ENCODE peak calls at places on chromosomes 3 and 15, in eight cellular contexts. One of them, this sample, is unnamed.
A peak's percentile ranks its signal among the peaks of the same experiment; 100 is the strongest.

GRCh38 chr3:54986294-54986693 is 58.4 kb upstream of the LRTM1 start:
- DNase-seq in AG09319: no peak
- DNase-seq in mesothelial cell of epicardium: no peak
- DNase-seq in Panc1: no peak
- DNase-seq in GM13976: no peak
- DNase-seq in HepG2: no peak
- DNase-seq in dorsolateral prefrontal cortex: no peak
- DNase-seq in endothelial cell of umbilical vein: no peak
- DNase-seq in this sample: no peak

GRCh38 chr3:184172681-184173373 is 1.8 kb upstream of the AP2M1 start:
- DNase-seq in AG09319: no peak
- DNase-seq in mesothelial cell of epicardium: no peak
- DNase-seq in Panc1: no peak
- DNase-seq in GM13976: no peak
- DNase-seq in HepG2: no peak
- DNase-seq in dorsolateral prefrontal cortex: no peak
- DNase-seq in endothelial cell of umbilical vein: peak; percentile 14
- DNase-seq in this sample: no peak

GRCh38 chr3:64687781-64688515 is at the start of gene ADAMTS9:
- DNase-seq in AG09319: no peak
- DNase-seq in mesothelial cell of epicardium: peak; percentile 76
- DNase-seq in Panc1: no peak
- DNase-seq in GM13976: peak; percentile 21
- DNase-seq in HepG2: no peak
- DNase-seq in dorsolateral prefrontal cortex: no peak
- DNase-seq in endothelial cell of umbilical vein: peak; percentile 87
- DNase-seq in this sample: peak; percentile 86

GRCh38 chr15:59751552-59752413 is 62.7 kb upstream of the BNIP2 start:
- DNase-seq in AG09319: no peak
- DNase-seq in mesothelial cell of epicardium: no peak
- DNase-seq in Panc1: no peak
- DNase-seq in GM13976: no peak
- DNase-seq in HepG2: peak; percentile 11
- DNase-seq in dorsolateral prefrontal cortex: no peak
- DNase-seq in endothelial cell of umbilical vein: no peak
- DNase-seq in this sample: no peak

GRCh38 chr3:149401215-149401925 is 23.9 kb upstream of the TM4SF1 start:
- DNase-seq in AG09319: no peak
- DNase-seq in mesothelial cell of epicardium: no peak
- DNase-seq in Panc1: no peak
- DNase-seq in GM13976: no peak
- DNase-seq in HepG2: peak; percentile 97
- DNase-seq in dorsolateral prefrontal cortex: no peak
- DNase-seq in endothelial cell of umbilical vein: peak; percentile 78
- DNase-seq in this sample: no peak

GRCh38 chr15:73029003-73029527 is 23.2 kb upstream of the NEO1 start:
- DNase-seq in AG09319: no peak
- DNase-seq in mesothelial cell of epicardium: no peak
- DNase-seq in Panc1: no peak
- DNase-seq in GM13976: no peak
- DNase-seq in HepG2: no peak
- DNase-seq in dorsolateral prefrontal cortex: no peak
- DNase-seq in endothelial cell of umbilical vein: no peak
- DNase-seq in this sample: no peak

GRCh38 chr3:134796313-134797079 is 1.4 kb downstream of the EPHB1 start:
- DNase-seq in AG09319: no peak
- DNase-seq in mesothelial cell of epicardium: no peak
- DNase-seq in Panc1: no peak
- DNase-seq in GM13976: peak; percentile 31
- DNase-seq in HepG2: no peak
- DNase-seq in dorsolateral prefrontal cortex: no peak
- DNase-seq in endothelial cell of umbilical vein: peak; percentile 29
- DNase-seq in this sample: peak; percentile 83

GRCh38 chr15:87878161-87878560 is 378.4 kb downstream of the NTRK3 start:
- DNase-seq in AG09319: no peak
- DNase-seq in mesothelial cell of epicardium: no peak
- DNase-seq in Panc1: no peak
- DNase-seq in GM13976: no peak
- DNase-seq in HepG2: no peak
- DNase-seq in dorsolateral prefrontal cortex: no peak
- DNase-seq in endothelial cell of umbilical vein: no peak
- DNase-seq in this sample: no peak

GRCh38 chr3:67034371-67034770 is 36.3 kb downstream of the KBTBD8 start:
- DNase-seq in AG09319: no peak
- DNase-seq in mesothelial cell of epicardium: no peak
- DNase-seq in Panc1: no peak
- DNase-seq in GM13976: no peak
- DNase-seq in HepG2: no peak
- DNase-seq in dorsolateral prefrontal cortex: no peak
- DNase-seq in endothelial cell of umbilical vein: no peak
- DNase-seq in this sample: no peak

GRCh38 chr3:67033091-67033490 is 35.0 kb downstream of the KBTBD8 start:
- DNase-seq in AG09319: no peak
- DNase-seq in mesothelial cell of epicardium: no peak
- DNase-seq in Panc1: no peak
- DNase-seq in GM13976: no peak
- DNase-seq in HepG2: no peak
- DNase-seq in dorsolateral prefrontal cortex: no peak
- DNase-seq in endothelial cell of umbilical vein: no peak
- DNase-seq in this sample: no peak

GRCh38 chr3:67031986-67032385 is 33.9 kb downstream of the KBTBD8 start:
- DNase-seq in AG09319: no peak
- DNase-seq in mesothelial cell of epicardium: no peak
- DNase-seq in Panc1: no peak
- DNase-seq in GM13976: no peak
- DNase-seq in HepG2: no peak
- DNase-seq in dorsolateral prefrontal cortex: no peak
- DNase-seq in endothelial cell of umbilical vein: no peak
- DNase-seq in this sample: no peak

DNA sequence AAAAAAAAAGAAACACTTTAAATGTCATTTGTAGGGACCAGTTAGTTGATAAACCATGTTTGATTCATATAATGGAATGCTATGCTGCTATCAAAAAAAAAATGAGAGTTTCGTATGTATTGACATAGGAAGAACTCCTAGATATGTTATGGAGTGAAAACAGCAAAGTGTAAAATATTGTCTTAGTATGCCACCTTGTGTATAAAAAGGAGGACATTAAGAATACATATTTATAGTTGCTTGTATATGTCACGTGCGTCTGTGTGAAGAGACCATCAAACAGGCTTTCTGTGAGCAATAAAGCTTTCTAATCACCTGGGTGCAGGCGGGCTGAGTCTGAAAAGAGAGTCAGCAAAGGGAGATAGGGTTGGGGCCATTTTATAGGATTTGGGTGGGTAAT is 39.5 kb downstream of the KBTBD8 start:
- DNase-seq in AG09319: no peak
- DNase-seq in mesothelial cell of epicardium: no peak
- DNase-seq in Panc1: no peak
- DNase-seq in GM13976: no peak
- DNase-seq in HepG2: no peak
- DNase-seq in dorsolateral prefrontal cortex: no peak
- DNase-seq in endothelial cell of umbilical vein: no peak
- DNase-seq in this sample: no peak
- TF ChIP-seq CTCF in AG09319: no peak
- TF ChIP-seq CTCF in mesothelial cell of epicardium: no peak
- TF ChIP-seq CTCF in Panc1: no peak
- TF ChIP-seq CTCF in GM13976: no peak
- TF ChIP-seq CTCF in HepG2: no peak
- TF ChIP-seq CTCF in dorsolateral prefrontal cortex: peak; percentile 38
- TF ChIP-seq CTCF in endothelial cell of umbilical vein: no peak
- TF ChIP-seq CTCF in this sample: no peak

DNA sequence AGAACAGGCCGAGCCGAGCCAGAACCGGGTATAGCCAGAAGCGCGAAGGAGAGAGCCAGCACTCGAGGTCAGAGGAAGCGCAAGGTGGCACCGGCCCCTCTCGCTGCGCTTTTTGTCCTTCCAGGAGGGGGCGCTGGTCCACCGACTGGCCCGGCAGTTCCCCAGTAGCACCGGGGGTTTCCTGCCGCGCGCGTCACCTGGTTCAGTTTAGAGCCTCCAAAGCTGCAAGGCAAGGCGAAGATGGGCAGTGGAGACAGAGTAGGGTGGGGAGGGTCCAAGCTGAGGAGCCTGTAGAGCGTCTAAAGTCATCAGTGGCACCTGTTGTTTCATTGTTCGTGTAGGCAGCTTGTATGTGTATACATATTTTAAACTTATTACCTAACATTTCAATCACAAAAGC is 7.6 kb upstream of the NR2E3 start:
- DNase-seq in AG09319: no peak
- DNase-seq in mesothelial cell of epicardium: no peak
- DNase-seq in Panc1: no peak
- DNase-seq in GM13976: peak; percentile 75
- DNase-seq in HepG2: no peak
- DNase-seq in dorsolateral prefrontal cortex: no peak
- DNase-seq in endothelial cell of umbilical vein: no peak
- DNase-seq in this sample: no peak
- TF ChIP-seq CTCF in AG09319: peak; percentile 28
- TF ChIP-seq CTCF in mesothelial cell of epicardium: peak; percentile 55
- TF ChIP-seq CTCF in Panc1: no peak
- TF ChIP-seq CTCF in GM13976: peak; percentile 53
- TF ChIP-seq CTCF in HepG2: peak; percentile 75
- TF ChIP-seq CTCF in dorsolateral prefrontal cortex: no peak
- TF ChIP-seq CTCF in endothelial cell of umbilical vein: peak; percentile 22
- TF ChIP-seq CTCF in this sample: peak; percentile 47

GRCh38 chr15:66603301-66604179 is 37.7 kb upstream of the LCTL start:
- DNase-seq in AG09319: no peak
- DNase-seq in mesothelial cell of epicardium: peak; percentile 85
- DNase-seq in Panc1: peak; percentile 27
- DNase-seq in GM13976: peak; percentile 81
- DNase-seq in HepG2: peak; percentile 40
- DNase-seq in dorsolateral prefrontal cortex: peak; percentile 50
- DNase-seq in endothelial cell of umbilical vein: peak; percentile 65
- DNase-seq in this sample: no peak
- TF ChIP-seq CTCF in AG09319: peak; percentile 84
- TF ChIP-seq CTCF in mesothelial cell of epicardium: peak; percentile 82
- TF ChIP-seq CTCF in Panc1: peak; percentile 94
- TF ChIP-seq CTCF in GM13976: peak; percentile 59
- TF ChIP-seq CTCF in HepG2: peak; percentile 88
- TF ChIP-seq CTCF in dorsolateral prefrontal cortex: peak; percentile 72
- TF ChIP-seq CTCF in endothelial cell of umbilical vein: peak; percentile 75
- TF ChIP-seq CTCF in this sample: peak; percentile 86

DNA sequence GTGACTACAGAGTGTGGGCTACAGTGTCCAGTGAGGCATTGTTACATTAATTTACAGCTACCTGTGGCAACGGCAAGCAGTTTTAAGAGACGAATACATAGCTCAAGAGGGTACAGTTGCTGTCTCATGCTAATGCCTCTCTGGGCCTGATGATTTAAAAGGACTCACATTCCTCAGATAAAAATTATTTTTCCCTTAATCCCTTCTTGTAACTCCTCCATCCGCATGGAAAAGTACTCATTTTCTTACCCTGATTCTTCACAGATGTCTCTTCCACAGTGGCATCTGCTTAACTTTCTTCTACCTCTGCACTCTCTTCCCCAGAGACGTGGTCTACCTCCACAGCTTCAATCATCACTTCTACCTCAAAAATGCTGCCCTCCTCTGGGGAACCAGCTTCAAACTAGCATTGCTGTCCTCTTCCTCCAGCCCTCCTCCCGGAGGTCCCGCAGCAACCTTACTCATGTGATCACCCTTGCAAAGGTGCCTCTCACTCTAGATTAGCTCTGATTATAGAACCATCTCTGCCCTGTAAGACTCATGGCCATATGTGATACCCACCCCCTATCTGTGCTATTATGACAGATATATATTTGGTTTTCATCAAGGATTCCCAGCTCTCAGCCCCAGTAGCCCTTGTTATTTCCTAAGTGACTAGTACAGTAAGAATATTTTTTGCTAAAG is 21.4 kb upstream of the ABHD17C start:
- DNase-seq in AG09319: no peak
- DNase-seq in mesothelial cell of epicardium: no peak
- DNase-seq in Panc1: no peak
- DNase-seq in GM13976: no peak
- DNase-seq in HepG2: no peak
- DNase-seq in dorsolateral prefrontal cortex: no peak
- DNase-seq in endothelial cell of umbilical vein: no peak
- DNase-seq in this sample: no peak
- TF ChIP-seq CTCF in AG09319: no peak
- TF ChIP-seq CTCF in mesothelial cell of epicardium: no peak
- TF ChIP-seq CTCF in Panc1: no peak
- TF ChIP-seq CTCF in GM13976: no peak
- TF ChIP-seq CTCF in HepG2: no peak
- TF ChIP-seq CTCF in dorsolateral prefrontal cortex: no peak
- TF ChIP-seq CTCF in endothelial cell of umbilical vein: no peak
- TF ChIP-seq CTCF in this sample: no peak

This sample was measured in osteocyte.